ENCODE peak calls at places on chromosomes 2 and 18, in eight cellular contexts. One of them, this sample, is unnamed.

GRCh38 chr2:187500585-187501359 is 52.7 kb upstream of the CALCRL start:
- DNase-seq in transverse colon: no peak
- DNase-seq in HCT116: peak
- DNase-seq in endothelial cell of umbilical vein: peak
- DNase-seq in sigmoid colon: no peak
- DNase-seq in GM23338: peak
- DNase-seq in stomach: no peak
- DNase-seq in upper lobe of left lung: no peak
- DNase-seq in this sample: no peak

GRCh38 chr2:219441451-219442205 is 7.0 kb downstream of the SPEG start:
- DNase-seq in stomach: peak
- DNase-seq in endothelial cell of umbilical vein: no peak
- DNase-seq in upper lobe of left lung: no peak
- DNase-seq in GM23338: peak
- DNase-seq in sigmoid colon: peak
- DNase-seq in transverse colon: peak
- DNase-seq in HCT116: no peak
- DNase-seq in this sample: peak

GRCh38 chr2:196652869-196653268 is 13.4 kb downstream of the CCDC150 start:
- DNase-seq in endothelial cell of umbilical vein: no peak
- DNase-seq in stomach: no peak
- DNase-seq in HCT116: no peak
- DNase-seq in transverse colon: no peak
- DNase-seq in sigmoid colon: no peak
- DNase-seq in GM23338: peak
- DNase-seq in upper lobe of left lung: no peak
- DNase-seq in this sample: no peak

GRCh38 chr2:69645926-69646325 is 2.4 kb upstream of the AAK1 start:
- DNase-seq in transverse colon: no peak
- DNase-seq in HCT116: no peak
- DNase-seq in endothelial cell of umbilical vein: no peak
- DNase-seq in stomach: no peak
- DNase-seq in GM23338: no peak
- DNase-seq in upper lobe of left lung: no peak
- DNase-seq in sigmoid colon: no peak
- DNase-seq in this sample: no peak

GRCh38 chr2:163345795-163346573 is 389.8 kb downstream of the FIGN start:
- DNase-seq in transverse colon: no peak
- DNase-seq in sigmoid colon: no peak
- DNase-seq in stomach: no peak
- DNase-seq in upper lobe of left lung: no peak
- DNase-seq in HCT116: peak
- DNase-seq in GM23338: peak
- DNase-seq in endothelial cell of umbilical vein: peak
- DNase-seq in this sample: no peak

GRCh38 chr2:58512878-58513277 is 271.8 kb upstream of the FANCL start:
- DNase-seq in endothelial cell of umbilical vein: no peak
- DNase-seq in upper lobe of left lung: no peak
- DNase-seq in stomach: no peak
- DNase-seq in sigmoid colon: no peak
- DNase-seq in GM23338: peak
- DNase-seq in transverse colon: no peak
- DNase-seq in HCT116: no peak
- DNase-seq in this sample: no peak

GRCh38 chr2:101832114-101832513 is 134.6 kb downstream of the MAP4K4 start:
- DNase-seq in GM23338: no peak
- DNase-seq in sigmoid colon: no peak
- DNase-seq in transverse colon: no peak
- DNase-seq in stomach: no peak
- DNase-seq in upper lobe of left lung: no peak
- DNase-seq in HCT116: no peak
- DNase-seq in endothelial cell of umbilical vein: peak
- DNase-seq in this sample: no peak

GRCh38 chr2:235218486-235218907 is 266.7 kb downstream of the SH3BP4 start:
- DNase-seq in upper lobe of left lung: no peak
- DNase-seq in transverse colon: no peak
- DNase-seq in HCT116: no peak
- DNase-seq in stomach: no peak
- DNase-seq in endothelial cell of umbilical vein: no peak
- DNase-seq in sigmoid colon: no peak
- DNase-seq in GM23338: no peak
- DNase-seq in this sample: no peak

GRCh38 chr2:109335586-109336266 is 206.7 kb downstream of the SH3RF3 start:
- DNase-seq in stomach: no peak
- DNase-seq in upper lobe of left lung: no peak
- DNase-seq in sigmoid colon: no peak
- DNase-seq in endothelial cell of umbilical vein: peak
- DNase-seq in transverse colon: no peak
- DNase-seq in HCT116: no peak
- DNase-seq in GM23338: no peak
- DNase-seq in this sample: no peak

GRCh38 chr2:37780097-37780676 is 108.7 kb upstream of the CDC42EP3 start:
- DNase-seq in HCT116: no peak
- DNase-seq in GM23338: no peak
- DNase-seq in endothelial cell of umbilical vein: no peak
- DNase-seq in upper lobe of left lung: no peak
- DNase-seq in sigmoid colon: no peak
- DNase-seq in transverse colon: no peak
- DNase-seq in stomach: no peak
- DNase-seq in this sample: no peak

GRCh38 chr2:32360416-32360815 is 3.6 kb downstream of the BIRC6 start:
- DNase-seq in sigmoid colon: no peak
- DNase-seq in transverse colon: no peak
- DNase-seq in GM23338: no peak
- DNase-seq in stomach: no peak
- DNase-seq in endothelial cell of umbilical vein: no peak
- DNase-seq in HCT116: no peak
- DNase-seq in upper lobe of left lung: no peak
- DNase-seq in this sample: no peak

GRCh38 chr2:18623782-18624181 is 34.4 kb upstream of the NT5C1B start:
- DNase-seq in transverse colon: no peak
- DNase-seq in upper lobe of left lung: no peak
- DNase-seq in endothelial cell of umbilical vein: no peak
- DNase-seq in GM23338: no peak
- DNase-seq in HCT116: no peak
- DNase-seq in sigmoid colon: no peak
- DNase-seq in stomach: no peak
- DNase-seq in this sample: no peak

GRCh38 chr2:232980683-232981082 is 32.4 kb downstream of the NGEF start:
- DNase-seq in endothelial cell of umbilical vein: no peak
- DNase-seq in stomach: no peak
- DNase-seq in GM23338: no peak
- DNase-seq in HCT116: no peak
- DNase-seq in upper lobe of left lung: no peak
- DNase-seq in sigmoid colon: no peak
- DNase-seq in transverse colon: no peak
- DNase-seq in this sample: peak

GRCh38 chr18:6203791-6204190 is 210.9 kb downstream of the L3MBTL4 start:
- DNase-seq in endothelial cell of umbilical vein: no peak
- DNase-seq in sigmoid colon: no peak
- DNase-seq in stomach: peak
- DNase-seq in upper lobe of left lung: no peak
- DNase-seq in HCT116: no peak
- DNase-seq in GM23338: no peak
- DNase-seq in transverse colon: peak
- DNase-seq in this sample: no peak

GRCh38 chr2:117980381-117980780 is 33.5 kb downstream of the CCDC93 start:
- DNase-seq in transverse colon: no peak
- DNase-seq in GM23338: no peak
- DNase-seq in sigmoid colon: no peak
- DNase-seq in stomach: no peak
- DNase-seq in endothelial cell of umbilical vein: no peak
- DNase-seq in HCT116: no peak
- DNase-seq in upper lobe of left lung: no peak
- DNase-seq in this sample: no peak

GRCh38 chr18:907880-908512 is 3.3 kb downstream of the ADCYAP1 start:
- DNase-seq in stomach: no peak
- DNase-seq in endothelial cell of umbilical vein: no peak
- DNase-seq in GM23338: peak
- DNase-seq in upper lobe of left lung: no peak
- DNase-seq in sigmoid colon: no peak
- DNase-seq in transverse colon: no peak
- DNase-seq in HCT116: no peak
- DNase-seq in this sample: no peak

GRCh38 chr2:19843992-19844515 is 57.7 kb downstream of the TTC32 start:
- DNase-seq in upper lobe of left lung: no peak
- DNase-seq in GM23338: no peak
- DNase-seq in HCT116: no peak
- DNase-seq in stomach: no peak
- DNase-seq in transverse colon: no peak
- DNase-seq in endothelial cell of umbilical vein: no peak
- DNase-seq in sigmoid colon: no peak
- DNase-seq in this sample: no peak

GRCh38 chr2:95345415-95346235 is 48.5 kb downstream of the KCNIP3 start:
- DNase-seq in transverse colon: peak
- DNase-seq in GM23338: peak
- DNase-seq in HCT116: peak
- DNase-seq in endothelial cell of umbilical vein: peak
- DNase-seq in sigmoid colon: peak
- DNase-seq in upper lobe of left lung: peak
- DNase-seq in stomach: peak
- DNase-seq in this sample: peak

GRCh38 chr2:54879037-54879436 is 155.6 kb downstream of the EML6 start:
- DNase-seq in upper lobe of left lung: no peak
- DNase-seq in HCT116: no peak
- DNase-seq in GM23338: peak
- DNase-seq in transverse colon: no peak
- DNase-seq in stomach: no peak
- DNase-seq in sigmoid colon: no peak
- DNase-seq in endothelial cell of umbilical vein: no peak
- DNase-seq in this sample: no peak

GRCh38 chr2:26718949-26719686 is 26.6 kb downstream of the KCNK3 start:
- DNase-seq in HCT116: no peak
- DNase-seq in sigmoid colon: no peak
- DNase-seq in GM23338: no peak
- DNase-seq in stomach: no peak
- DNase-seq in upper lobe of left lung: no peak
- DNase-seq in endothelial cell of umbilical vein: no peak
- DNase-seq in transverse colon: no peak
- DNase-seq in this sample: no peak
- TF ChIP-seq POLR2AphosphoS5 in HCT116: no peak
- TF ChIP-seq POLR2AphosphoS5 in sigmoid colon: peak
- TF ChIP-seq POLR2AphosphoS5 in GM23338: no peak
- TF ChIP-seq POLR2AphosphoS5 in stomach: no peak
- TF ChIP-seq POLR2AphosphoS5 in upper lobe of left lung: no peak
- TF ChIP-seq POLR2AphosphoS5 in endothelial cell of umbilical vein: no peak
- TF ChIP-seq POLR2AphosphoS5 in transverse colon: peak
- TF ChIP-seq POLR2AphosphoS5 in this sample: no peak

GRCh38 chr2:158321264-158321663 is 135.3 kb downstream of the CCDC148 start:
- DNase-seq in sigmoid colon: no peak
- DNase-seq in HCT116: peak
- DNase-seq in transverse colon: no peak
- DNase-seq in endothelial cell of umbilical vein: peak
- DNase-seq in upper lobe of left lung: no peak
- DNase-seq in GM23338: no peak
- DNase-seq in stomach: no peak
- DNase-seq in this sample: no peak
- H3K27ac ChIP-seq in sigmoid colon: no peak
- H3K27ac ChIP-seq in HCT116: no peak
- H3K27ac ChIP-seq in transverse colon: no peak
- H3K27ac ChIP-seq in endothelial cell of umbilical vein: no peak
- H3K27ac ChIP-seq in upper lobe of left lung: no peak
- H3K27ac ChIP-seq in GM23338: no peak
- H3K27ac ChIP-seq in stomach: no peak
- H3K27ac ChIP-seq in this sample: no peak

GRCh38 chr18:32381761-32382160 is 88.9 kb downstream of the GAREM1 start:
- DNase-seq in endothelial cell of umbilical vein: no peak
- DNase-seq in transverse colon: no peak
- DNase-seq in stomach: no peak
- DNase-seq in HCT116: no peak
- DNase-seq in upper lobe of left lung: no peak
- DNase-seq in GM23338: no peak
- DNase-seq in sigmoid colon: no peak
- DNase-seq in this sample: no peak

GRCh38 chr18:32379891-32380290 is 90.8 kb downstream of the GAREM1 start:
- DNase-seq in upper lobe of left lung: no peak
- DNase-seq in sigmoid colon: no peak
- DNase-seq in transverse colon: no peak
- DNase-seq in HCT116: no peak
- DNase-seq in endothelial cell of umbilical vein: no peak
- DNase-seq in GM23338: no peak
- DNase-seq in stomach: no peak
- DNase-seq in this sample: no peak

GRCh38 chr18:32386466-32386865 is 84.2 kb downstream of the GAREM1 start:
- DNase-seq in sigmoid colon: no peak
- DNase-seq in GM23338: no peak
- DNase-seq in endothelial cell of umbilical vein: no peak
- DNase-seq in stomach: no peak
- DNase-seq in HCT116: no peak
- DNase-seq in upper lobe of left lung: no peak
- DNase-seq in transverse colon: no peak
- DNase-seq in this sample: no peak

GRCh38 chr18:32380559-32380958 is 90.1 kb downstream of the GAREM1 start:
- DNase-seq in HCT116: no peak
- DNase-seq in upper lobe of left lung: no peak
- DNase-seq in transverse colon: no peak
- DNase-seq in stomach: no peak
- DNase-seq in sigmoid colon: no peak
- DNase-seq in endothelial cell of umbilical vein: no peak
- DNase-seq in GM23338: peak
- DNase-seq in this sample: no peak

DNA sequence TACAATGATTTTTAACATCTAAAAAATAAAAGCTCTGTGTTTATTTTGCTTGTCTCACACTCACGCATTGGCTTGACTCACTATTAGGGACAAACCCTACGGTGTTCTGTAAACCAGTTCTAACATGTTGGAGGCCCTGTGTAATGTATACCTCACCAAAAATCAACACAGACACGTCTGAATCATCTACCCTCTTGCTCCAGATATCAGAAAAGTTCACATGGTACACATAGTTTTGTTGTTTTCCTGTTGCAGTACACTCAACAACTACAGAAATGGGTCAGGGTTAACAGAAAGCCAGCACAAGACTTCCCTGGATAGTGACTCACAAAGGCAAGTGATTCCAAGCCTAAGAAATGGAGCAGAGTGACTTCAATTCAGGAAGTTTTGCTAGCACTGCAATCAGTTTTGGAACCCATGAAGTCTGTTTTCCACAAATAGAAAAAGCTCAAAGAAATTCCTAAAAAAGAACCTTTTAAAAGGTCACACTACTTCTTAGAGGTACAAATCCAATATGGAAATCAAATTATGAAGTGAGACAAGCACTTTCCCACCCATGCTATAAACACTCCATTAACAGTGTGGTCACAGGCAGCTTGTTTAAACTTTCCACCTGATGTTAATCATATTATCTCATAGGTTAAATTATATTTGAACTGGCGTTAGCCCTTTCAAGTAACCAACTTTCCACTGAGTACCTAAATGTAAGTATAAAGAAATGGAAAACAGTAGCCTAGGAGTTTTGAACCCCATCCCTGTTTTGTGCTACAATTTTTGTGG is 87.5 kb downstream of the GAREM1 start:
- DNase-seq in upper lobe of left lung: no peak
- DNase-seq in GM23338: no peak
- DNase-seq in endothelial cell of umbilical vein: peak
- DNase-seq in stomach: no peak
- DNase-seq in HCT116: peak
- DNase-seq in sigmoid colon: no peak
- DNase-seq in transverse colon: no peak
- DNase-seq in this sample: no peak
- TF ChIP-seq POLR2AphosphoS5 in upper lobe of left lung: no peak
- TF ChIP-seq POLR2AphosphoS5 in GM23338: no peak
- TF ChIP-seq POLR2AphosphoS5 in endothelial cell of umbilical vein: peak
- TF ChIP-seq POLR2AphosphoS5 in stomach: no peak
- TF ChIP-seq POLR2AphosphoS5 in HCT116: peak
- TF ChIP-seq POLR2AphosphoS5 in sigmoid colon: peak
- TF ChIP-seq POLR2AphosphoS5 in transverse colon: no peak
- TF ChIP-seq POLR2AphosphoS5 in this sample: peak

GRCh38 chr2:11581797-11582525 is 48.1 kb downstream of the GREB1 start:
- DNase-seq in stomach: no peak
- DNase-seq in GM23338: no peak
- DNase-seq in HCT116: no peak
- DNase-seq in upper lobe of left lung: no peak
- DNase-seq in transverse colon: no peak
- DNase-seq in endothelial cell of umbilical vein: no peak
- DNase-seq in sigmoid colon: peak
- DNase-seq in this sample: no peak
- H3K27ac ChIP-seq in stomach: no peak
- H3K27ac ChIP-seq in GM23338: no peak
- H3K27ac ChIP-seq in HCT116: no peak
- H3K27ac ChIP-seq in upper lobe of left lung: peak
- H3K27ac ChIP-seq in transverse colon: no peak
- H3K27ac ChIP-seq in endothelial cell of umbilical vein: no peak
- H3K27ac ChIP-seq in sigmoid colon: no peak
- H3K27ac ChIP-seq in this sample: peak

This sample was measured in breast epithelium.